ENCODE peak calls at places on chromosomes 16 and 17, in five cellular contexts. T is HFFc6; E is DMS153; R is activated CD4-positive, CD25-positive, alpha-beta regulatory T cell; C is PC-9. A is an unnamed sample.

GRCh38 chr17:81429353-81429774 is 34.1 kb downstream of the BAHCC1 start:
- DNase-seq in T (peak), E (peak), R (no peak), C (peak), A (peak)

GRCh38 chr17:6531575-6531974 is 24.8 kb downstream of the PITPNM3 start:
- DNase-seq in T (no peak), E (no peak), R (no peak), C (no peak), A (no peak)

GRCh38 chr17:45227101-45227591 is 5.5 kb downstream of the FMNL1 start:
- DNase-seq in T (no peak), E (no peak), R (no peak), C (no peak), A (no peak)

GRCh38 chr17:68450391-68450790 is 6.9 kb downstream of the WIPI1 start:
- DNase-seq in T (no peak), E (no peak), R (no peak), C (no peak), A (no peak)

GRCh38 chr17:50935201-50936124 is 69.3 kb upstream of the TOB1 start:
- DNase-seq in T (no peak), E (peak), R (no peak), C (peak), A (peak)

GRCh38 chr16:27547851-27548250 is 1.9 kb downstream of the GTF3C1 start:
- DNase-seq in T (no peak), E (no peak), R (no peak), C (no peak), A (no peak)

GRCh38 chr16:75471723-75472634 is 7.5 kb upstream of the TMEM170A start:
- DNase-seq in T (peak), E (peak), R (no peak), C (peak), A (peak)

GRCh38 chr16:89921699-89922476 is 1.3 kb upstream of the TUBB3 start:
- DNase-seq in T (peak), E (peak), R (no peak), C (peak), A (no peak)

GRCh38 chr17:78797691-78798585 is 15.9 kb upstream of the CYTH1 start:
- DNase-seq in T (no peak), E (no peak), R (no peak), C (no peak), A (no peak)

GRCh38 chr17:77709594-77709993 is 248.9 kb upstream of the TNRC6C start:
- DNase-seq in T (no peak), E (no peak), R (no peak), C (no peak), A (no peak)

GRCh38 chr17:47719411-47720152 is 13.5 kb upstream of the TBX21 start:
- DNase-seq in T (peak), E (no peak), R (peak), C (peak), A (no peak)

GRCh38 chr17:7825206-7825980 is 8.6 kb upstream of the KDM6B start:
- DNase-seq in T (no peak), E (no peak), R (no peak), C (no peak), A (no peak)

GRCh38 chr17:1150863-1151685 is 28.7 kb downstream of the ABR start:
- DNase-seq in T (no peak), E (no peak), R (no peak), C (peak), A (no peak)

A was measured in NCI-H774.